ENCODE peak calls at places on chromosome 11, in five cellular contexts. T is fibroblast of lung, E is A549, G is choroid plexus epithelial cell, M is BJ. P is an unnamed sample.

GRCh38 chr11:69943506-69943905 is 124.3 kb upstream of the FGF3 start:
- DNase-seq in T (no peak), E (no peak), G (no peak), M (no peak), P (no peak)

GRCh38 chr11:121652982-121653381 is 200.2 kb upstream of the SORL1-AS1 start:
- DNase-seq in T (no peak), E (no peak), G (peak; percentile 54), M (no peak), P (peak; percentile 59)

GRCh38 chr11:47766363-47767227 is 546 bp downstream of the FNBP4 start:
- DNase-seq in T (peak; percentile 76), E (no peak), G (peak; percentile 75), M (no peak), P (peak; percentile 71)

GRCh38 chr11:64566042-64566914 is 24.7 kb upstream of the SLC22A12 start:
- DNase-seq in T (peak; percentile 81), E (peak; percentile 93), G (peak; percentile 87), M (no peak), P (peak; percentile 77)

GRCh38 chr11:64602466-64603070 is 11.5 kb downstream of the SLC22A12 start:
- DNase-seq in T (no peak), E (no peak), G (no peak), M (no peak), P (no peak)

GRCh38 chr11:126188332-126189108 is 22.9 kb downstream of the RPUSD4 start:
- DNase-seq in T (no peak), E (no peak), G (no peak), M (no peak), P (no peak)

GRCh38 chr11:23310276-23310675 is 450.0 kb upstream of the CCDC179 start:
- DNase-seq in T (no peak), E (no peak), G (peak; percentile 89), M (no peak), P (peak; percentile 36)

GRCh38 chr11:4882543-4882942 is 843 bp downstream of the OR51T1 start:
- DNase-seq in T (no peak), E (no peak), G (no peak), M (no peak), P (no peak)

GRCh38 chr11:61042961-61043540 is 59.2 kb upstream of the CD5 start:
- DNase-seq in T (no peak), E (no peak), G (no peak), M (no peak), P (no peak)

GRCh38 chr11:116343270-116343669 is 429.5 kb downstream of the BUD13 start:
- DNase-seq in T (no peak), E (no peak), G (no peak), M (no peak), P (no peak)

GRCh38 chr11:63906585-63906984 is 10.4 kb downstream of the RCOR2 start:
- DNase-seq in T (no peak), E (no peak), G (peak; percentile 55), M (no peak), P (peak; percentile 39)

GRCh38 chr11:122984186-122985011 is 2.8 kb upstream of the BSX start:
- DNase-seq in T (peak; percentile 8), E (no peak), G (peak; percentile 9), M (no peak), P (peak; percentile 10)

GRCh38 chr11:6962673-6963072 is 36.4 kb downstream of the ZNF215 start:
- DNase-seq in T (no peak), E (no peak), G (no peak), M (no peak), P (no peak)

GRCh38 chr11:6618117-6619020 is 853 bp downstream of the TPP1 start:
- DNase-seq in T (peak; percentile 80), E (no peak), G (peak; percentile 95), M (no peak), P (peak; percentile 65)

GRCh38 chr11:6531267-6531752 is 34.2 kb downstream of the DNHD1 start:
- DNase-seq in T (peak; percentile 59), E (peak; percentile 79), G (peak; percentile 66), M (no peak), P (peak; percentile 71)

GRCh38 chr11:128116447-128117240 is 470.7 kb downstream of the ETS1 start:
- DNase-seq in T (no peak), E (no peak), G (peak; percentile 6), M (no peak), P (peak; percentile 65)

GRCh38 chr11:48028909-48029685 is 48.7 kb downstream of the PTPRJ start:
- DNase-seq in T (peak; percentile 30), E (no peak), G (peak; percentile 62), M (no peak), P (peak; percentile 39)

GRCh38 chr11:27468209-27468608 is 4.4 kb downstream of the LGR4 start:
- DNase-seq in T (peak; percentile 50), E (no peak), G (peak; percentile 84), M (peak; percentile 51), P (peak; percentile 92)

GRCh38 chr11:57248780-57249383 is 11.8 kb upstream of the APLNR start:
- DNase-seq in T (peak; percentile 68), E (peak; percentile 80), G (peak; percentile 70), M (no peak), P (peak; percentile 80)

GRCh38 chr11:35045219-35045819 is 93.7 kb upstream of the CD44 start:
- DNase-seq in T (no peak), E (no peak), G (no peak), M (no peak), P (no peak)

GRCh38 chr11:116563713-116564050 is 209.1 kb downstream of the BUD13 start:
- DNase-seq in T (no peak), E (no peak), G (no peak), M (no peak), P (no peak)

GRCh38 chr11:131254254-131254653 is 116.2 kb upstream of the NTM start:
- DNase-seq in T (no peak), E (no peak), G (no peak), M (no peak), P (no peak)

DNA sequence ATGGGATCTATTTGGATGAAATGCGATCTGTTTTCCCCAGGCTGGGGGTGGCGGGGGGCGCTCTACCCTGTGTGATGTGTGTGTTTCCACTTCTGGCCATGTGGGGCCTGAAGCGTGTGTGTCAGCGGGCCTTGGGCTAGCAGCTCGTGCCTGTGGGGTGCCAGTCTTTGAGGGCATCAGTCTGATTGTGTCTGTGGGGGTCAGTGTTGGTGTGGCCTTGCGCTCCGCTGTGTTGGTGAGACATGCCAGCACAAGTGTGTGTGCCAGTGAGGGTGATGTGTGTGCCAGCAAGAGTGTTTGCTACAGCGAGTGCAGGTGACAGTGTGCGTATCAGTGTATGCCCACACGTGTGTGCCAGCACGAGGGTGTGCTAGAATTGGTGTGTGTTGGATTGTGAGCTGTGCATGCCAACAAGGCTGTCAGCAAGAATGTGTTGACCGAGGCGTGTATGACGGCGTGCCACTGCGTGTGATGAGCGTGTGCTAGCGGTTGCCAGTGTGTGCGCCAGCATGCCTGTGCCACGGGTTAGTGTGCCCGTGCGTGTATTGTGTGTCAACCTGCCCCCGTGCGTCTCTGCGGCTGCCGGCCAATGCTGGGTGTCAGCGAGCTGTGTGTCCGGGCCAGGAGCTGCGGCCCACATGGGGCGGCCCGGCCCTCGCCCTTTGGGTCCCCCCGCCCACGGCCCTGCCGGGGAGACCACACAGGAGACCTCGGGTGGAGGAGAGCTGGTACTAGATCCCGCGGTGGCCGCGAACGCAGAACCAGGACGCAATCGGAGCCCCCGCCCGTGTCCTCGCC is 519 bp downstream of the ARRB1 start:
- DNase-seq in T (peak; percentile 35), E (no peak), G (no peak), M (no peak), P (peak; percentile 33)
- TF ChIP-seq CTCF in T (peak; percentile 19), E (no peak), G (no peak), M (peak; percentile 0), P (no peak)

DNA sequence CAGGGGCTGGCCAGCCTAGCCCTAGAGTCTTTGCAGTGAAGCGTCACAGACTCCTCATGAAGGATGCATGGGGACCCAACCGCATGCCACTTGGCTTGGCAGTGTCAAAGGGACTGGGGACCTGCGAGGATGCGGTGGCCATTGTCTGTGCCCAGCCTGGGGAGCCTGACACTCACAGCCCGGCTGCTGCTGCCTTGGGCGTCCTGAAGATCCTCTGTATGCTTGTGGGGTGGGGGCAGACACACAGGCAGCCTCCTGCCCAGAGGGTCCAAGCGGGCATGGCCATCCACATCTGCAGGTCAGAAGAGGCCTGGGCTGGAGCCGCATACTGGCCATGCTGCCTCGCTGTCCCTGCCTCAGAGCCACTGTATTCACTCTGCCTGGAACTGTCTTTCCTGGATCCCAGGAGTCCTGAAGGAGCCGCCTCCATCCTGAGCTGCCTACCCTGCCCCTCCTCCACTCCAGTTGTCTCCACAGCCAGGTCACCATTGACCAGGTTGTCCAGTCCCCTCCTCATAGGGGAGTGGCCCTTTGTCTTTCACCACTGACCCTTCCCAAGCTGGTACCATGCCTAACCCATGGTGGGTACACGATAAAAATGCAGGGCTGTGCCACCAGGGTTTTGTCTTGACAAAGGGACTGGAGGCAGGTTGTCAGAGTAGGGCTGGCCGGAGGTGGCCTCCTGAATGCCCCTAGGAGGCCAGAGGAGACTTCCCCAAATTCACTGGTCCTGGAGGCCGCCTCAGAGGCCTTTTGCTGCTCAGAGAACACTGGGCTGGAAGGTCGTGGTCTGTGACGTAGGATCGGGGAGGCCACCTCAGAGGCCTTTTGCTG is 107.0 kb downstream of the KCNQ1OT1 start:
- DNase-seq in T (no peak), E (no peak), G (no peak), M (no peak), P (no peak)
- H3K4me3 ChIP-seq in T (no peak overlapping the region), E (no peak overlapping the region), G (no peak overlapping the region), M (no peak overlapping the region), P (no peak overlapping the region)

DNA sequence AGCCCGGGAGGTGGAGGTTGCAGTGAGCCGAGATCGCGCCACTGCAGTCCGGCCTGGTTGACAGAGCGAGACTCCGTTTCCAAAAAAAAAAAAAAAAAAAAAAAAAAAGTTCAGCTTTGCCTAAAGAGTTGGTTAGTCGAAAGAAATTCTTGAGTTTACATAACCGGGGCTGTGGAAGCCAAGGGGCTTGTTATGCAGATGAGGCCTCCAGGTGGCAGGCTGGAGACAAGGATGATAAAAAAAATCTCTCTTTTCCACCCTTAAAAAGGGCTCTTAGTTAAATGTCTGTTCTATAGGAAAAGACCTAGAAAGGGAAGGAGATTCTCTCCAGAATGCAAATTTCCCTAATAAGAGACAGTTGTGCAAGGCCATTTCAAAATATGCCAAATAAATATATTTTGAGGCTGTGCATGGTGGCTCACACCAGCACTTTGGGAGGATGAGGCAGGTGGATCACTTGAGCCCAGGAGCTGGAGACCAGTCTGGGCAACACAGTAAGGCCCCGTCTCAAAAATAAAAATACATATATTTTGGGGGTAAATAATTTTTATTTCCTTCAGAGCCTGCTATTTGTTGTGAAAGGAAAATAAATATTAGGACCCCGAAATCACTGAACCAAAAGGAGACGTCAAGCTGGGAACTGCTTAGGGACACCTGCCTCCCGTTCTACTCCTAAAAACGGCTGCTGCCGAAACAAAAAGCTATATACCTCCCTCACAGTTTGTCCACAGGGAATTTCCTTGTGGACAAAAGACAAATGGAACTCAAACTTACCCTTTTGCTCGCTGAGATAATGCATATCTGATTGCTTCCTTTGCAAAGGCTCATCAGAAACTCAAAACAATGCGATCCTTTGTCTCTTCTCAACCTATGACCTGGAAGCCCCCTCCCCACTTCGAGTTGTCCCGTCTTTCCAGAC is 2.4 kb upstream of the IFITM2 start:
- DNase-seq in T (peak; percentile 88), E (peak; percentile 84), G (peak; percentile 90), M (no peak), P (peak; percentile 83)
- TF ChIP-seq CTCF in T (peak; percentile 77), E (peak; percentile 68), G (peak; percentile 78), M (peak; percentile 80), P (peak; percentile 76)

GRCh38 chr11:132358573-132358953 is 988.1 kb downstream of the NTM start:
- DNase-seq in T (no peak), E (no peak), G (no peak), M (no peak), P (no peak)
- H3K4me3 ChIP-seq in T (no peak overlapping the region), E (no peak overlapping the region), G (no peak overlapping the region), M (no peak overlapping the region), P (no peak overlapping the region)

GRCh38 chr11:68722143-68722542 is 29.2 kb downstream of the TESMIN start:
- DNase-seq in T (no peak), E (no peak), G (no peak), M (no peak), P (no peak)
- TF ChIP-seq CTCF in T (no peak), E (no peak), G (no peak), M (no peak), P (no peak)